ENCODE peak calls at places on chromosomes 7 and 10, in seven cellular contexts. V is tibial nerve, C is A549, Z is sigmoid colon, J is suprapubic skin, Q is transverse colon, X is stomach. D is an unnamed sample.

GRCh38 chr7:51187941-51188340 is 128.7 kb downstream of the COBL start:
- DNase-seq in Z (no peak), Q (no peak), X (no peak), V (no peak), C (peak), J (no peak), D (peak)

GRCh38 chr10:89959433-89960110 is 258.2 kb downstream of the KIF20B start:
- DNase-seq in X (no peak), V (no peak), Q (no peak), Z (no peak), C (no peak), J (no peak), D (no peak)

GRCh38 chr7:8290645-8291308 is 28.8 kb upstream of the ICA1 start:
- DNase-seq in Q (no peak), V (no peak), X (peak), Z (no peak), C (no peak), J (no peak), D (no peak)

GRCh38 chr7:133709036-133709880 is 417.9 kb upstream of the LRGUK start:
- DNase-seq in Z (no peak), C (no peak), V (no peak), X (no peak), Q (no peak), J (no peak), D (no peak)

GRCh38 chr10:100487529-100487928 is 24.7 kb downstream of the WNT8B start:
- DNase-seq in J (no peak), Z (no peak), Q (no peak), V (no peak), C (no peak), X (no peak), D (no peak)

GRCh38 chr10:118401708-118402107 is 59.6 kb upstream of the FAM204A start:
- DNase-seq in J (no peak), V (no peak), Z (no peak), C (no peak), Q (no peak), X (no peak), D (no peak)

GRCh38 chr7:114086906-114087651 is 168.3 kb upstream of the PPP1R3A start:
- DNase-seq in C (peak), J (peak), V (no peak), Q (peak), Z (peak), X (no peak), D (peak)

GRCh38 chr10:87867453-87867852 is 4.0 kb downstream of the PTEN start:
- DNase-seq in Z (no peak), V (no peak), C (no peak), Q (no peak), X (no peak), J (no peak), D (no peak)

GRCh38 chr10:97718178-97718577 is 4.6 kb downstream of the MARVELD1 start:
- DNase-seq in C (no peak), X (no peak), V (peak), J (no peak), Q (no peak), Z (peak), D (no peak)

GRCh38 chr10:62665771-62666170 is 138.7 kb upstream of the ADO start:
- DNase-seq in Z (no peak), X (no peak), V (no peak), Q (no peak), C (no peak), J (no peak), D (no peak)

GRCh38 chr10:123136806-123137642 is 1.3 kb downstream of the HMX3 start:
- DNase-seq in Q (no peak), C (no peak), X (no peak), Z (no peak), V (no peak), J (no peak), D (no peak)

DNA sequence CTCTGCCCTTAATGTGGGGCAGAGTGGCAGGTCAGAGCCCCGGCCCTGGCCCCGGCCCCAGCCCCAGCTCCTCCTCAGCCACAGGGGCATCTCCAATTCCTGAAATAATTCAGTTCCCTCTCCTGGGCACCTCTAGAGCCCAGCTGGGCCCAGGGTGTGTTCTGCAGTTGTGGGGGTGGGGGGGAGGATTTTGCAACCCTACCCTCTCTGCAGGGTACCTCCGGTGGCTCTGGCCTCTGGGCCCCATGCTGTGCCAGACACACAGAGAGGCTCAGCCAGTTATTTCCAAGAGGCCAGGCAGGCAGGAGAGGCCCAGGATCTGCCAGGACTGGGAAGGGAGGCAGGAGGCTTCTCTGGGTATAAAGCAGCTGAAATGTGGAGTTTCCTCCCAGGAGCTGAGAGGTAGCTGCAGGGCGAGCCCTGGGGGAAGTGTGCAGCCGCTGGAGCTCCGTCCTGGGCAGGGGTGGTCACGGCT is 47.9 kb downstream of the PWWP2B start:
- DNase-seq in Z (no peak), V (no peak), J (no peak), X (no peak), Q (no peak), C (no peak), D (no peak)
- TF ChIP-seq EP300 in Z (no peak), V (no peak), J (no peak), X (no peak), Q (no peak), C (no peak), D (no peak)

GRCh38 chr10:110843031-110843430 is 28.7 kb upstream of the PDCD4 start:
- DNase-seq in J (no peak), V (no peak), X (no peak), Q (peak), C (no peak), Z (peak), D (no peak)
- TF ChIP-seq EP300 in J (no peak), V (no peak), X (no peak), Q (no peak), C (no peak), Z (no peak), D (no peak)

GRCh38 chr7:12596225-12596790 is 25.8 kb downstream of the SCIN start:
- DNase-seq in J (no peak), C (no peak), Z (no peak), Q (no peak), V (no peak), X (no peak), D (no peak)

GRCh38 chr7:12594122-12594897 is 23.8 kb downstream of the SCIN start:
- DNase-seq in Z (no peak), X (no peak), C (no peak), V (no peak), J (no peak), Q (no peak), D (no peak)

GRCh38 chr7:12590559-12590958 is 20.0 kb downstream of the SCIN start:
- DNase-seq in V (no peak), C (no peak), X (no peak), Q (no peak), J (no peak), Z (no peak), D (no peak)

GRCh38 chr7:12595148-12595547 is 24.6 kb downstream of the SCIN start:
- DNase-seq in C (no peak), J (no peak), V (no peak), Z (no peak), Q (no peak), X (no peak), D (no peak)
- TF ChIP-seq EP300 in C (no peak), J (no peak), V (no peak), Z (no peak), Q (no peak), X (no peak), D (no peak)

GRCh38 chr10:9111983-9112382 is 1057.5 kb downstream of the GATA3 start:
- DNase-seq in Q (no peak), J (no peak), Z (no peak), C (no peak), V (no peak), X (no peak), D (no peak)
- TF ChIP-seq EP300 in Q (no peak), J (no peak), Z (no peak), C (no peak), V (no peak), X (no peak), D (no peak)

D was measured in ovary.